ENCODE peak calls at places on chromosome 5, in nine cellular contexts. T, A, W, Q, Y, M, X, N and I are unnamed samples.

GRCh38 chr5:157502143-157502647 is 42.2 kb downstream of the NIPAL4 start:
- DNase-seq in X (no peak), Y (no peak), M (no peak), W (no peak), N (no peak), A (no peak), Q (no peak), T (no peak), I (no peak)

GRCh38 chr5:138932171-138932810 is 57.2 kb upstream of the LRRTM2 start:
- DNase-seq in T (peak; percentile 78), N (peak; percentile 73), Y (no peak), Q (no peak), W (no peak), X (no peak), M (peak; percentile 66), A (no peak), I (no peak)

GRCh38 chr5:135462304-135462703 is 10.2 kb upstream of the TIFAB start:
- DNase-seq in X (no peak), A (peak; percentile 68), Y (peak; percentile 45), M (no peak), T (peak; percentile 94), N (peak; percentile 98), Q (peak; percentile 57), W (peak; percentile 46), I (no peak)

GRCh38 chr5:61450880-61451279 is 118.8 kb downstream of the ZSWIM6 start:
- DNase-seq in W (no peak), T (no peak), X (no peak), M (no peak), Q (peak; percentile 23), N (no peak), Y (peak; percentile 73), A (peak; percentile 19), I (peak; percentile 71)

GRCh38 chr5:2542026-2542425 is 209.5 kb downstream of the IRX2 start:
- DNase-seq in M (no peak), Y (no peak), N (no peak), Q (no peak), A (no peak), W (no peak), X (no peak), T (no peak), I (no peak)

GRCh38 chr5:21807953-21808352 is 1045.2 kb downstream of the CDH12 start:
- DNase-seq in X (no peak), T (no peak), W (no peak), N (no peak), Y (peak; percentile 24), M (no peak), A (no peak), Q (peak; percentile 7), I (no peak)

GRCh38 chr5:151820903-151821302 is 49.1 kb downstream of the G3BP1 start:
- DNase-seq in Y (no peak), A (no peak), X (no peak), T (no peak), M (no peak), W (no peak), Q (no peak), N (no peak), I (no peak)

GRCh38 chr5:134252671-134253070 is 26.8 kb upstream of the PPP2CA start:
- DNase-seq in X (no peak), M (no peak), Y (peak; percentile 70), W (no peak), Q (peak; percentile 60), A (no peak), T (no peak), N (no peak), I (no peak)

GRCh38 chr5:622946-623522 is 10.9 kb downstream of the CEP72 start:
- DNase-seq in X (no peak), N (no peak), Y (no peak), A (no peak), T (no peak), W (no peak), M (peak; percentile 72), Q (no peak), I (no peak)

GRCh38 chr5:52996966-52997365 is 7.8 kb downstream of the ITGA2 start:
- DNase-seq in W (no peak), A (no peak), X (no peak), T (no peak), Q (no peak), Y (no peak), N (no peak), M (no peak), I (no peak)

GRCh38 chr5:42924686-42925085 is 113.0 kb upstream of the SELENOP start:
- DNase-seq in Y (no peak), W (no peak), X (no peak), A (no peak), Q (no peak), N (no peak), T (no peak), M (no peak), I (no peak)

GRCh38 chr5:14172149-14172795 is 29.1 kb downstream of the TRIO start:
- DNase-seq in T (no peak), N (no peak), A (no peak), X (no peak), W (no peak), Q (no peak), M (no peak), Y (no peak), I (no peak)
- H3K27ac ChIP-seq in T (no peak overlapping the region), N (no peak overlapping the region), A (no peak overlapping the region), X (peak overlapping the region; percentile 68), W (peak overlapping the region; percentile 48), Q (no peak overlapping the region), M (peak overlapping the region; percentile 4), Y (no peak overlapping the region), I (no peak overlapping the region)

DNA sequence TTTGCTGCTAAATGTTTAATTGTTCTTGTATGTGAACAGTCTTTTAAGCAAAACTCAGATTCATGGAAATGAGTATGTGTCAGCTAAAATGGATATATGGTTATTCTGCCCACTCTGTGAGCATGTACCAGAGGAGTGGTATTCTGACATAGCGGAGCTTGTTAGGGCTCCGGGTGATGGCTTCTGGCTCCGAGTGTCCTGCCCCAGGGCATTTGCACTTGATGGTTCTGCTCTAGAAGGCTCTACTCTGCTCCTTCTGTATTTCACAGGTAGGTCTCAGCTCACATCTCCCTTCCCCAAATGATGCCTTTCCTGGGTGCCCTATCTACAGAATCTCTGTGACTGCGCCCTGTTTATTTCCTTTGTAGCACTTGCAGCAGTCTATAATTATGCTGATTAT is 113.3 kb downstream of the ARHGAP26 start:
- DNase-seq in Y (no peak), T (no peak), X (no peak), N (no peak), W (no peak), A (no peak), Q (no peak), M (no peak), I (no peak)
- H3K27ac ChIP-seq in Y (no peak overlapping the region), T (no peak overlapping the region), X (no peak overlapping the region), N (no peak overlapping the region), W (no peak overlapping the region), A (no peak overlapping the region), Q (no peak overlapping the region), M (no peak overlapping the region), I (peak overlapping the region; percentile 41)

DNA sequence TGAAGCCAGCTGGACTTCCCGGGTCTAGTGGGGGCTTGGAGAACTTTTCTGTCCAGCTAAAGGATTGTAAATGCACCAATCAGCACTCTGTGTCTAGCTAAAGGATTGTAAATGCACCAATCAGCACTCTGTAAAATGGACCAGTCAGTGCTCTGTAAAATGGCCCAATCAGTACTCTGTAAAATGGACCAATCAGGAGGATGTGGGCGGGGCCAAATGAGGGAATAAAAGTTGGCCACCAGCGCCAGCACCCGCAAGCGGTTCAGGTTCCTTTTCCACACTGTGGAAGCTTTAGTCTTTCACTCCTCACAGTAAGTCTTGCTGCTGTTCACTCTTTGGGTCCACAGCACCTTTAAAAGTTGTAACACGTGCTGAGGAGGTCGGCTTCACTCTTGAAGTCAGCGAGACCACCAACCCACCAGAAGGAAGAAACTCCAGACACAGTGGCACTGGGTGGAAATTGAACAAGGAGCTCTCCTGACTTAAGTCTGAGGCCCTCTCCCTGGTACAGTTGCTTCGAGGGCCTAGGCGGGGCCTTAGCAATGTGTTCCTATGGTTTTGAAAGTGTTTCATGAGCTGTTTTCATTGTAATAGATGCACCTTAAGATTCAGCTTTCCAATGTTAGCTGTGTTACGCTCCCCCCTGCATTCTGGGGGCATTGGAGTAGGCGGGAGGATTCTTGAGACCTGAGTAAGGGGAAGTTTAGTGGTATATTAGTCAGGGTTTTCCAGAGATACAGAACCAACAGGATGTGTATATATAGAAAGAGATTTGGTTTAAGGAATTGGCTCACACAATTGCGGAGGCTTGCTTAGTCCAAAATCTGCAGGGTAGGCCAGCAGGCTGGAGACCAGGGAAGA is 21.4 kb upstream of the MYO10 start:
- DNase-seq in A (no peak), T (no peak), Y (peak; percentile 79), N (no peak), M (no peak), X (peak; percentile 88), Q (peak; percentile 67), W (no peak), I (no peak)
- H3K27ac ChIP-seq in A (no peak overlapping the region), T (no peak overlapping the region), Y (peak overlapping the region; percentile 77), N (no peak overlapping the region), M (no peak overlapping the region), X (peak overlapping the region; percentile 94), Q (peak overlapping the region; percentile 56), W (no peak overlapping the region), I (no peak overlapping the region)

GRCh38 chr5:90111354-90112070 is 298.0 kb downstream of the CETN3 start:
- DNase-seq in Q (no peak), W (no peak), N (no peak), M (no peak), X (no peak), Y (peak; percentile 49), T (no peak), A (no peak), I (no peak)
- H3K27ac ChIP-seq in Q (no peak overlapping the region), W (no peak overlapping the region), N (no peak overlapping the region), M (no peak overlapping the region), X (no peak overlapping the region), Y (no peak overlapping the region), T (no peak overlapping the region), A (no peak overlapping the region), I (peak overlapping the region; percentile 66)